ENCODE peak calls at places on chromosome 15, in five cellular contexts. R, P, N, M and C are unnamed samples.

GRCh38 chr15:69232144-69232543 is 66.6 kb upstream of the PAQR5 start:
- DNase-seq in R (peak), P (no peak), N (no peak), M (peak), C (no peak)

GRCh38 chr15:77033729-77034619 is 36.9 kb downstream of the TSPAN3 start:
- DNase-seq in R (no peak), P (no peak), N (peak), M (no peak), C (peak)

GRCh38 chr15:77034620-77035467 is 36.1 kb downstream of the TSPAN3 start:
- DNase-seq in R (no peak), P (no peak), N (peak), M (no peak), C (no peak)

GRCh38 chr15:39833515-39833981 is 50.9 kb upstream of the FSIP1 start:
- DNase-seq in R (peak), P (peak), N (no peak), M (peak), C (no peak)

GRCh38 chr15:49758456-49758855 is 137.6 kb downstream of the DTWD1 start:
- DNase-seq in R (no peak), P (no peak), N (no peak), M (no peak), C (no peak)

GRCh38 chr15:57747206-57747605 is 40.7 kb downstream of the POLR2M start:
- DNase-seq in R (no peak), P (no peak), N (no peak), M (no peak), C (peak)

GRCh38 chr15:66821307-66821706 is 119.3 kb downstream of the SMAD6 start:
- DNase-seq in R (no peak), P (no peak), N (no peak), M (no peak), C (no peak)

GRCh38 chr15:57440799-57441198 is 64.5 kb downstream of the CGNL1 start:
- DNase-seq in R (peak), P (peak), N (no peak), M (peak), C (no peak)

GRCh38 chr15:58454950-58455401 is 23.2 kb downstream of the LIPC start:
- DNase-seq in R (no peak), P (no peak), N (no peak), M (no peak), C (no peak)

DNA sequence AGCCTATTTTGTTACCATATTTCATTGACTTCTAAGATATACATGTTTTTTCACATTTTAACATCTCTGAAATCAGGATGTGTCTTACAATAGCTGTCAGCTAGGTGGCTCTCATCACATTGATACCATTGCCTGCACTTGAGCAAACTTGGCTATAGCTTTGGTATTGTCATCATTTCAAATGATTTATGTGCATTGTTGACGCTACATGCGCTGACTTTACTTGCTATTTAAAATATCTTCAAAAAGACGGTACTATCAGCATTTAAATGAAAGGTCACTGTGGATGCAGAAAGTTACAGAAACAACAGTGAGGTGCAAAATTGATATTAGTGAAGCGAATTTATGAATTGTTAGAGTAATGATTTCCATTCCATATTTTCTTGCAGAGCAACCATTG is 54.0 kb upstream of the ABHD2 start:
- DNase-seq in R (no peak), P (no peak), N (no peak), M (peak), C (no peak)
- TF ChIP-seq CTCF in R (peak), P (peak), N (no peak), M (peak), C (peak)

GRCh38 chr15:72473670-72474465 is at the start of gene ARIH1:
- DNase-seq in R (peak), P (peak), N (peak), M (peak), C (peak)
- TF ChIP-seq CTCF in R (peak), P (peak), N (no peak), M (peak), C (no peak)

GRCh38 chr15:42724276-42724675 is 12.7 kb downstream of the CDAN1 start:
- DNase-seq in R (no peak), P (no peak), N (no peak), M (no peak), C (no peak)

GRCh38 chr15:42720071-42720470 is 16.9 kb downstream of the CDAN1 start:
- DNase-seq in R (no peak), P (no peak), N (no peak), M (no peak), C (no peak)

GRCh38 chr15:42721016-42721415 is 15.9 kb downstream of the CDAN1 start:
- DNase-seq in R (peak), P (no peak), N (no peak), M (no peak), C (no peak)

GRCh38 chr15:42725331-42725903 is 11.5 kb downstream of the CDAN1 start:
- DNase-seq in R (no peak), P (no peak), N (no peak), M (no peak), C (no peak)

GRCh38 chr15:42723068-42723467 is 13.9 kb downstream of the CDAN1 start:
- DNase-seq in R (no peak), P (no peak), N (no peak), M (no peak), C (no peak)
- TF ChIP-seq CTCF in R (peak), P (no peak), N (no peak), M (no peak), C (no peak)

GRCh38 chr15:79682851-79683288 is 213.9 kb downstream of the MTHFS start:
- DNase-seq in R (peak), P (peak), N (no peak), M (peak), C (no peak)
- TF ChIP-seq CTCF in R (no peak), P (peak), N (no peak), M (no peak), C (no peak)

GRCh38 chr15:73717206-73717605 is 33.0 kb downstream of the CD276 start:
- DNase-seq in R (no peak), P (no peak), N (no peak), M (no peak), C (no peak)

GRCh38 chr15:73715417-73715816 is 31.2 kb downstream of the CD276 start:
- DNase-seq in R (no peak), P (no peak), N (no peak), M (no peak), C (no peak)

GRCh38 chr15:73714695-73715301 is 30.6 kb downstream of the CD276 start:
- DNase-seq in R (no peak), P (no peak), N (no peak), M (no peak), C (no peak)

GRCh38 chr15:73716417-73716816 is 32.2 kb downstream of the CD276 start:
- DNase-seq in R (no peak), P (no peak), N (no peak), M (no peak), C (no peak)

DNA sequence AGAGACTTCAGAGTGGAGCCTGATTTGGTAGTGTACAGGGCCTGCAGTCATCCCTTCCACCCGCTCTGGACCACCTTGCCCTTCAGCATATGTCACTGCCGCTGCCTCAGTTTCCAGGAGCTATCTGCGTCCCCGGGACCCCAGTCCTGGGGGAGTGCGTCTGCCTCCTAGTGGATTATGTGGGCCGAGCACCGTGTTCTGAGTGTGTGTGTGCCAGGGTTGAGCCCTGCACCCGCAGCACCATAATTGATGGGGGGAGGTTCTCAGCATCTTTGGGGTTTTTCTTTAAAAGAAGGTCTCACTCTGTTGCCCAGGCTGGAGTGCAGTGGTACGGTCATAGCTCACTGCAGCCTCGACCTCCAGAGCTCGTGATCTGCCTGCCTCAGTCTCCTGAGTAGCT is 33.6 kb downstream of the CD276 start:
- DNase-seq in R (no peak), P (no peak), N (peak), M (no peak), C (no peak)
- TF ChIP-seq CTCF in R (peak), P (peak), N (peak), M (peak), C (no peak)

GRCh38 chr15:74615313-74616019 is at the start of gene CLK3:
- DNase-seq in R (peak), P (peak), N (peak), M (peak), C (peak)
- TF ChIP-seq CTCF in R (no peak), P (no peak), N (no peak), M (no peak), C (no peak)

GRCh38 chr15:38768970-38769369 is 204.4 kb upstream of the RASGRP1 start:
- DNase-seq in R (no peak), P (no peak), N (peak), M (peak), C (peak)
- TF ChIP-seq CTCF in R (peak), P (peak), N (no peak), M (peak), C (peak)